ENCODE peak calls at places on chromosomes 3 and 15, in five cellular contexts. Z, T, M, D and Y are unnamed samples.

GRCh38 chr15:101451192-101451799 is 38.2 kb downstream of the PCSK6 start:
- DNase-seq in Z (peak; percentile 95), M (no peak), T (no peak), D (no peak), Y (no peak)

GRCh38 chr3:150736316-150736719 is 26.7 kb downstream of the SIAH2 start:
- DNase-seq in Z (no peak), D (no peak), T (no peak), M (no peak), Y (no peak)

GRCh38 chr15:62071711-62072308 is 5.0 kb downstream of the C2CD4A start:
- DNase-seq in M (no peak), D (peak; percentile 7), T (no peak), Z (peak; percentile 57), Y (no peak)

GRCh38 chr3:157066335-157067071 is 93.4 kb downstream of the CCNL1 start:
- DNase-seq in M (no peak), D (no peak), T (peak; percentile 81), Z (no peak), Y (no peak)

GRCh38 chr3:127690823-127691452 is 18.2 kb downstream of the ABTB1 start:
- DNase-seq in T (no peak), Z (peak; percentile 30), M (no peak), D (no peak), Y (peak; percentile 62)

GRCh38 chr3:85800676-85801075 is 841.9 kb downstream of the CADM2 start:
- DNase-seq in Z (no peak), M (no peak), T (no peak), D (no peak), Y (no peak)

GRCh38 chr15:97904196-97904572 is 56.3 kb upstream of the ARRDC4 start:
- DNase-seq in Z (peak; percentile 64), D (peak; percentile 26), T (no peak), M (no peak), Y (peak; percentile 76)

GRCh38 chr3:111585214-111585613 is 9.9 kb downstream of the ZBED2 start:
- DNase-seq in T (no peak), D (no peak), M (no peak), Z (no peak), Y (no peak)

GRCh38 chr3:175208316-175208715 is 349.2 kb downstream of the NAALADL2 start:
- DNase-seq in D (no peak), Z (no peak), T (no peak), M (no peak), Y (no peak)

GRCh38 chr3:126613481-126614187 is 41.3 kb downstream of the TXNRD3 start:
- DNase-seq in T (no peak), M (no peak), D (no peak), Z (no peak), Y (no peak)

GRCh38 chr3:89180334-89180733 is 72.9 kb downstream of the EPHA3 start:
- DNase-seq in M (no peak), Z (no peak), T (no peak), D (no peak), Y (no peak)

GRCh38 chr3:123096701-123097100 is 29.9 kb downstream of the PDIA5 start:
- DNase-seq in Z (no peak), M (no peak), T (peak; percentile 59), D (no peak), Y (no peak)

GRCh38 chr3:129123314-129124060 is 1.9 kb upstream of the RAB43 start:
- DNase-seq in T (no peak), D (no peak), M (no peak), Z (peak; percentile 80), Y (no peak)

GRCh38 chr3:9508781-9509180 is 44.8 kb downstream of the LHFPL4 start:
- DNase-seq in D (no peak), T (no peak), Z (no peak), M (no peak), Y (no peak)

GRCh38 chr3:46423588-46423987 is 16.5 kb downstream of the CCRL2 start:
- DNase-seq in D (no peak), Z (no peak), M (no peak), T (no peak), Y (no peak)

GRCh38 chr15:33526532-33526931 is 215.8 kb downstream of the RYR3 start:
- DNase-seq in T (no peak), M (no peak), Z (no peak), D (no peak), Y (no peak)

GRCh38 chr3:15443826-15444524 is 16.6 kb downstream of the EAF1 start:
- DNase-seq in D (no peak), Z (no peak), T (no peak), M (no peak), Y (no peak)

GRCh38 chr3:189195302-189195701 is 23.5 kb downstream of the TPRG1 start:
- DNase-seq in D (no peak), Z (no peak), M (no peak), T (no peak), Y (peak; percentile 47)

GRCh38 chr3:19396726-19397125 is 248.4 kb downstream of the KCNH8 start:
- DNase-seq in M (no peak), D (no peak), T (no peak), Z (no peak), Y (no peak)

GRCh38 chr3:186831795-186832194 is 10.7 kb upstream of the ADIPOQ start:
- DNase-seq in Z (no peak), M (no peak), T (no peak), D (no peak), Y (no peak)